ENCODE peak calls at places on chromosomes 5 and 9, in seven cellular contexts. E is right atrium auricular region, R is progenitor cell of endocrine pancreas, J is adrenal gland, S is left ventricle myocardium inferior, M is foreskin fibroblast, H is Calu3. U is an unnamed sample.

GRCh38 chr5:143205386-143205785 is 198.1 kb downstream of the NR3C1 start:
- DNase-seq in H (no peak), M (peak; percentile 80), R (no peak), J (no peak), S (no peak), E (no peak), U (peak; percentile 92)

GRCh38 chr5:112310746-112311145 is 108.3 kb downstream of the EPB41L4A start:
- DNase-seq in H (no peak), M (no peak), R (no peak), E (no peak), S (no peak), J (no peak), U (peak; percentile 9)

GRCh38 chr5:32812399-32812798 is 101.3 kb downstream of the NPR3 start:
- DNase-seq in H (peak; percentile 24), S (no peak), M (no peak), J (no peak), R (no peak), E (no peak), U (no peak)

GRCh38 chr9:132216861-132217655 is 55.2 kb downstream of the NTNG2 start:
- DNase-seq in J (no peak), S (no peak), H (no peak), M (no peak), R (no peak), E (no peak), U (no peak)

GRCh38 chr5:8756498-8757084 is 789.3 kb downstream of the SEMA5A start:
- DNase-seq in J (no peak), S (no peak), R (no peak), H (peak; percentile 9), M (peak; percentile 41), E (no peak), U (peak; percentile 65)

GRCh38 chr9:13942695-13943094 is 371.2 kb downstream of the NFIB start:
- DNase-seq in R (no peak), H (no peak), M (peak; percentile 92), S (no peak), J (no peak), E (no peak), U (peak; percentile 99)

GRCh38 chr5:42108468-42108867 is 183.4 kb downstream of the FBXO4 start:
- DNase-seq in J (no peak), E (no peak), R (no peak), M (no peak), S (no peak), H (no peak), U (no peak)

GRCh38 chr5:172622091-172623046 is 18.7 kb upstream of the NEURL1B start:
- DNase-seq in J (no peak), H (no peak), E (no peak), R (no peak), M (no peak), S (no peak), U (no peak)

GRCh38 chr9:137317021-137317978 is 15.2 kb upstream of the NRARP start:
- DNase-seq in S (peak; percentile 14), E (no peak), J (no peak), R (no peak), M (no peak), H (no peak), U (no peak)

GRCh38 chr5:55316842-55317241 is 9.1 kb downstream of the MTREX start:
- DNase-seq in S (no peak), E (no peak), R (no peak), H (no peak), M (no peak), J (no peak), U (no peak)

GRCh38 chr9:128078504-128079434 is 10.7 kb downstream of the SLC25A25 start:
- DNase-seq in J (no peak), R (no peak), M (no peak), E (no peak), H (peak; percentile 63), S (no peak), U (peak; percentile 56)

GRCh38 chr5:395156-395920 is 47.6 kb upstream of the EXOC3 start:
- DNase-seq in R (no peak), E (peak; percentile 51), S (no peak), J (no peak), M (peak; percentile 98), H (no peak), U (peak; percentile 71)

GRCh38 chr9:131521822-131522221 is 9.2 kb downstream of the UCK1 start:
- DNase-seq in E (no peak), M (no peak), J (no peak), H (no peak), R (no peak), S (no peak), U (no peak)

GRCh38 chr9:132487351-132487791 is 77.4 kb downstream of the CFAP77 start:
- DNase-seq in S (no peak), R (no peak), E (no peak), H (no peak), M (no peak), J (no peak), U (no peak)

GRCh38 chr9:135524130-135524861 is 3.1 kb downstream of the LCN1 start:
- DNase-seq in R (no peak), J (no peak), M (peak; percentile 29), S (no peak), H (no peak), E (no peak), U (peak; percentile 57)

GRCh38 chr5:155729684-155730059 is 597.3 kb upstream of the SGCD start:
- DNase-seq in R (no peak), J (peak; percentile 20), E (no peak), M (no peak), H (no peak), S (peak; percentile 77), U (no peak)

GRCh38 chr9:122374885-122375420 is 4.1 kb downstream of the PTGS1 start:
- DNase-seq in E (peak; percentile 84), H (no peak), M (peak; percentile 81), R (no peak), J (peak; percentile 36), S (peak; percentile 81), U (peak; percentile 51)

GRCh38 chr5:109053995-109054417 is 306.3 kb downstream of the FER start:
- DNase-seq in J (no peak), H (no peak), R (no peak), E (no peak), M (peak; percentile 37), S (no peak), U (no peak)

GRCh38 chr9:127074561-127075548 is 47.6 kb downstream of the ANGPTL2 start:
- DNase-seq in M (no peak), E (no peak), J (no peak), R (no peak), S (no peak), H (no peak), U (no peak)

GRCh38 chr5:131230406-131230805 is 33.4 kb upstream of the CDC42SE2 start:
- DNase-seq in E (no peak), H (no peak), M (no peak), J (no peak), R (no peak), S (no peak), U (no peak)

GRCh38 chr9:89311346-89312153 is 555 bp downstream of the CKS2 start:
- DNase-seq in J (peak; percentile 51), H (no peak), R (peak; percentile 37), E (no peak), S (peak; percentile 23), M (no peak), U (no peak)

GRCh38 chr9:89309608-89310485 is 1.1 kb upstream of the CKS2 start:
- DNase-seq in E (no peak), J (peak; percentile 27), M (no peak), R (no peak), S (no peak), H (peak; percentile 9), U (no peak)

GRCh38 chr9:89310486-89311345 is at the start of gene CKS2:
- DNase-seq in E (peak; percentile 100), J (peak; percentile 100), R (peak; percentile 99), M (peak; percentile 100), S (peak; percentile 100), H (peak; percentile 97), U (peak; percentile 100)

GRCh38 chr9:89313842-89314241 is 2.8 kb downstream of the CKS2 start:
- DNase-seq in M (peak; percentile 26), S (no peak), R (no peak), H (no peak), J (no peak), E (no peak), U (no peak)

GRCh38 chr9:89312154-89312616 is 1.2 kb downstream of the CKS2 start:
- DNase-seq in M (peak; percentile 17), H (no peak), R (no peak), E (no peak), J (peak; percentile 28), S (no peak), U (no peak)
- TF ChIP-seq CTCF in M (no peak), H (no peak), R (no peak), E (no peak), J (no peak), S (no peak), U (no peak)

GRCh38 chr9:99020786-99021436 is 77.2 kb downstream of the COL15A1 start:
- DNase-seq in E (peak; percentile 44), H (no peak), S (no peak), J (no peak), M (no peak), R (no peak), U (no peak)

GRCh38 chr9:99015890-99016289 is 72.2 kb downstream of the COL15A1 start:
- DNase-seq in M (no peak), R (no peak), H (no peak), S (no peak), J (no peak), E (peak; percentile 34), U (no peak)

GRCh38 chr9:99019523-99020331 is 76.0 kb downstream of the COL15A1 start:
- DNase-seq in M (peak; percentile 82), R (no peak), S (no peak), J (no peak), H (no peak), E (peak; percentile 58), U (peak; percentile 92)

GRCh38 chr9:99016681-99017387 is 73.1 kb downstream of the COL15A1 start:
- DNase-seq in R (no peak), H (no peak), J (no peak), S (no peak), M (no peak), E (peak; percentile 38), U (no peak)

GRCh38 chr9:99018653-99019052 is 74.9 kb downstream of the COL15A1 start:
- DNase-seq in M (no peak), J (no peak), R (no peak), E (no peak), S (no peak), H (no peak), U (no peak)
- TF ChIP-seq CTCF in M (no peak), J (no peak), R (no peak), E (no peak), S (no peak), H (no peak), U (no peak)

GRCh38 chr5:120735076-120735475 is 271.0 kb downstream of the PRR16 start:
- DNase-seq in S (no peak), J (no peak), R (no peak), M (no peak), E (no peak), H (no peak), U (no peak)
- TF ChIP-seq CTCF in S (no peak), J (no peak), R (no peak), M (no peak), E (no peak), H (no peak), U (peak; percentile 33)

DNA sequence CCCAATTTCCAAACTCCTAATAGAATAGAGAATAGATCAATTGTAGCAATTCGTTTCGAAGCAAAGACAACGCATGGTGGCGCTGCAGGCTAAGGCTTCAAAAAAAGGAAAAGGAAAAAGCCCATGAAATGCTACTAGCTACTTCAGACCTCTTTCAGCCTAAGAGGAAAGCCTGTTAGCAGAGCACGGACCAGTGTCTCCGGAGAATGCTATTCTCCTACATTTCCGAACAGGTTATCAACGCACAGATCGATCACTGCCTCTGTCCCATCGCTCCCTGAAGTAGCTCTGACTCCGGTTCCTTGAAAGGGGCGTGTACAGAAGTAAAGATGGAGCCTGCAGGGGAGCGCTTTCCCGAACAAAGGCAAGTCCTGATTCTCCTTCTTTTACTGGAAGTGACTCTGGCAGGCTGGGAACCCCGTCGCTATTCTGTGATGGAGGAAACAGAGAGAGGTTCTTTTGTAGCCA is at the start of gene PCDHB15:
- DNase-seq in E (no peak), R (no peak), J (no peak), S (peak; percentile 32), H (no peak), M (no peak), U (no peak)
- TF ChIP-seq CTCF in E (no peak), R (peak; percentile 46), J (no peak), S (peak; percentile 56), H (no peak), M (no peak), U (no peak)